ENCODE peak calls at places on chromosomes 7 and 10, in nine cellular contexts. K is right cardiac atrium; M is uterus; P is CD8-positive, alpha-beta memory T cell; E is AG04450; Z is dorsolateral prefrontal cortex; D is cardiac muscle cell; I is lung; F is upper lobe of left lung. G is an unnamed sample.

GRCh38 chr7:97422046-97422445 is 304.5 kb downstream of the SDHAF3 start:
- DNase-seq in K (no peak), M (no peak), P (no peak), E (no peak), Z (no peak), D (no peak), I (no peak), F (no peak), G (no peak)

GRCh38 chr7:47884675-47885074 is 63.6 kb downstream of the PKD1L1 start:
- DNase-seq in K (no peak), M (no peak), P (no peak), E (no peak), Z (no peak), D (no peak), I (no peak), F (no peak), G (no peak)

GRCh38 chr7:116708861-116709260 is 36.9 kb downstream of the MET start:
- DNase-seq in K (no peak), M (no peak), P (no peak), E (no peak), Z (no peak), D (no peak), I (no peak), F (no peak), G (no peak)

GRCh38 chr7:44705434-44705833 is 43.2 kb upstream of the ZMIZ2 start:
- DNase-seq in K (no peak), M (no peak), P (no peak), E (no peak), Z (no peak), D (no peak), I (no peak), F (no peak), G (no peak)

GRCh38 chr7:5549096-5549896 is 125.7 kb upstream of the TNRC18 start:
- DNase-seq in K (peak), M (no peak), P (no peak), E (no peak), Z (no peak), D (peak), I (peak), F (peak), G (no peak)

GRCh38 chr7:39504963-39505362 is 61.2 kb upstream of the YAE1 start:
- DNase-seq in K (no peak), M (no peak), P (no peak), E (no peak), Z (no peak), D (peak), I (no peak), F (no peak), G (peak)

GRCh38 chr7:154914580-154915380 is 88.1 kb downstream of the PAXIP1 start:
- DNase-seq in K (peak), M (no peak), P (no peak), E (no peak), Z (no peak), D (no peak), I (no peak), F (no peak), G (no peak)

GRCh38 chr7:157404845-157405481 is 68.2 kb downstream of the DNAJB6 start:
- DNase-seq in K (peak), M (peak), P (no peak), E (peak), Z (no peak), D (peak), I (no peak), F (no peak), G (no peak)

GRCh38 chr10:118256825-118257570 is 85.1 kb downstream of the FAM204A start:
- DNase-seq in K (no peak), M (no peak), P (no peak), E (no peak), Z (no peak), D (no peak), I (no peak), F (no peak), G (no peak)

GRCh38 chr10:113562108-113562507 is 9.3 kb downstream of the HABP2 start:
- DNase-seq in K (no peak), M (no peak), P (no peak), E (no peak), Z (no peak), D (no peak), I (no peak), F (no peak), G (no peak)

GRCh38 chr10:109915566-109915965 is 7.7 kb downstream of the XPNPEP1 start:
- DNase-seq in K (no peak), M (no peak), P (no peak), E (no peak), Z (no peak), D (no peak), I (no peak), F (no peak), G (no peak)
- H3K27ac ChIP-seq in K (no peak), M (peak), P (peak), E (no peak), Z (no peak), D (no peak), I (no peak), F (no peak), G (no peak)

GRCh38 chr10:130875897-130876472 is 435.5 kb downstream of the TCERG1L start:
- DNase-seq in K (no peak), M (no peak), P (no peak), E (no peak), Z (no peak), D (no peak), I (no peak), F (peak), G (no peak)

GRCh38 chr10:130877131-130877530 is 434.4 kb downstream of the TCERG1L start:
- DNase-seq in K (no peak), M (no peak), P (no peak), E (no peak), Z (no peak), D (no peak), I (no peak), F (no peak), G (peak)

GRCh38 chr10:130875116-130875515 is 436.4 kb downstream of the TCERG1L start:
- DNase-seq in K (no peak), M (no peak), P (no peak), E (no peak), Z (no peak), D (no peak), I (no peak), F (no peak), G (no peak)

GRCh38 chr10:130871406-130871805 is 440.1 kb downstream of the TCERG1L start:
- DNase-seq in K (no peak), M (no peak), P (no peak), E (no peak), Z (no peak), D (no peak), I (no peak), F (no peak), G (no peak)

DNA sequence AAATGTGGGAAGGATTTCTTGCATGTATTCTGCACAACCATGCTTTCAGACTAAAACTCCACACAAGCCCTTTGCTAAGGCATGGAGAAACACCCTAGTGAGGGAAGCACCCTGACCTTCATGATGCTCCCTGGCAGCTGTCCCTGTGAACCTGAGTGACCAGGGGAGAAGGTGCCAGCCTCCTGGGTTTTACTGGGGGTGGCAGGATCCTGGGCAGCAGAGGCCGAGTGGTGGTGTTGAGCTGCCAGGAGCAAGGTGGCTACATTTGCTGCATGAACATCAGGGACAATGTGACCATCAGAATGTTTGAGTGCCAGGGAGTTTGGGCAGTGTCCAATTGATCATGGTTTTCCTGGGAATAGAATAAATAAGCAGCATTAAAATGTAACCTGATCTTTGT is 437.9 kb downstream of the TCERG1L start:
- DNase-seq in K (no peak), M (no peak), P (no peak), E (no peak), Z (no peak), D (no peak), I (no peak), F (no peak), G (no peak)
- H3K27ac ChIP-seq in K (no peak), M (no peak), P (no peak), E (no peak), Z (no peak), D (no peak), I (no peak), F (no peak), G (no peak)

DNA sequence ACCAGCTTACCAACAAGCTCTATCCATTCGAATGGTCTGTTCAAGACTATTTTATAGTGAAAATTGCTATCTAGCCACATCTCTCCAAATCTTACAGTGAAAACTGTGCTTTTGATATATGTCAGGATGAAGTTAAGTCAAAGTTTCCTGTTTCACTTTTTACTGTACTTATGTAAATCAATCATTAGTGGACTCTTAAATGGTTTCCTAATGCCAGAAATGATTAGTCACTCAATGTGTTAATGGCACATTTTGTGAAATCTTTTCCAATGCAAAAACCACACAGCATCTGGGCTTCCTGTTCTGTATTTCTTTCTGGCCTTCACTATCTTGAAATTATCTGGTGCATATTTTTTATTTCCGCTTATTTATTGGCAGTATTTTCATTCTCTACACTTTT is 87.3 kb upstream of the STEAP1B start:
- DNase-seq in K (no peak), M (no peak), P (no peak), E (no peak), Z (no peak), D (peak), I (no peak), F (no peak), G (no peak)
- H3K27ac ChIP-seq in K (no peak), M (no peak), P (no peak), E (no peak), Z (no peak), D (no peak), I (no peak), F (peak), G (no peak)

GRCh38 chr7:121797283-121798037 is 75.5 kb upstream of the PTPRZ1 start:
- DNase-seq in K (no peak), M (no peak), P (no peak), E (no peak), Z (peak), D (peak), I (no peak), F (no peak), G (no peak)
- H3K27ac ChIP-seq in K (no peak), M (no peak), P (no peak), E (no peak), Z (peak), D (no peak), I (no peak), F (no peak), G (no peak)

DNA sequence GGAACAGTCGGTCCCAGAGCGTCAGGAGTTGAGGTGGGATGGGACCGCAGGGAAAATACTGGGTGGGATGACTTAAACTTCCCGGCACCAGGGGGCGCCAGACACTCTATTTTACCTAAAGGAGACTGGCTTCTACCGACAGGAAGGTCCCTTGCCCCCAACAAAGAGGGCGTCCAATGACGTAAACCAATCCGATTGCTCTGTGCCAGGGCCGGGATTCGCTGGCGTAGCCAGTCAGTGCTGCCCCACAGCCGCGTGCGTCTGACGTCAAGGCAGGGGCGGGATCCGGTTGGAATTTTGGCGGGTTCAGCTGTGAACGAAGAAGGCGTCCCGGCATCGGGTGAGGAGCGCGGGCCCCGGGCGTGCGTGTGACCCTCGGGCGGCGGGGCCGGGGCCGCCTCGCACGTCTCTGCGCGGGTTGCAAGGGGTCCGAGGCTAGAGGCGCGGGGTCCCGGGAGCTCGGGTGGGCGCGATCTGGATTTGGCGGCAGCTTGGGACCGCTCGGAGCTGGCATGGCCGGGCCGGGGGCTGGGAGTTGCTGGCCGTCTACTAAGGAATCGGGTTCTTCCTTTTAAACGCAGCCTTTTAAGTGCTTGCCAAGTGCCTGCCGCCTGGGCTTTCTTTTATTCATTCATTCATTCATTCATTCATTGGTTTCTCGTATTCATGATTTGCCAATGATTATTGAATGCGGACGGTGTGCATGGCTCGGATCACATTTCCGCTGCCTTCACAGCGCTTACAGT is at the start of gene MCM10:
- DNase-seq in K (peak), M (peak), P (peak), E (peak), Z (peak), D (peak), I (peak), F (peak), G (peak)
- H3K27ac ChIP-seq in K (no peak), M (peak), P (peak), E (no peak), Z (no peak), D (no peak), I (no peak), F (peak), G (no peak)

DNA sequence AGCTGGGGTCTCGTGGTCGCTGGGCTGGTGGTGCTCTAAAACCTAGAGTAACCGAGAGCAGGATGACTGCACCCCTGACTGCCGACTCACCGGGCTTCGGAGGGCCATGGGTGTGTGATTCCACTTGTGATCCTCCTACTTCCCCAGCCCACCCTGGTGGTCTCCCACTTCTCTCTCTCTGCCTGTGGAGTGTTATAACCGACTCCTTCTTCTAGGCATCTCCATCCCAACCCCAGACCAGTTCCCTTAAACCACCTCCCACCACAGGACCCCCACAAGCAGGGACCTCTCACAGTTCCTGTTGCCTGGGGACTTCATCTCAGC is 52.4 kb downstream of the IKZF1 start:
- DNase-seq in K (no peak), M (no peak), P (no peak), E (no peak), Z (no peak), D (no peak), I (no peak), F (no peak), G (no peak)
- H3K27ac ChIP-seq in K (no peak), M (no peak), P (peak), E (no peak), Z (no peak), D (no peak), I (no peak), F (peak), G (no peak)

GRCh38 chr10:87659571-87660483 is at the start of gene PAPSS2:
- DNase-seq in K (peak), M (peak), P (no peak), E (no peak), Z (no peak), D (peak), I (peak), F (peak), G (peak)
- H3K27ac ChIP-seq in K (peak), M (peak), P (no peak), E (peak), Z (peak), D (no peak), I (peak), F (peak), G (peak)

DNA sequence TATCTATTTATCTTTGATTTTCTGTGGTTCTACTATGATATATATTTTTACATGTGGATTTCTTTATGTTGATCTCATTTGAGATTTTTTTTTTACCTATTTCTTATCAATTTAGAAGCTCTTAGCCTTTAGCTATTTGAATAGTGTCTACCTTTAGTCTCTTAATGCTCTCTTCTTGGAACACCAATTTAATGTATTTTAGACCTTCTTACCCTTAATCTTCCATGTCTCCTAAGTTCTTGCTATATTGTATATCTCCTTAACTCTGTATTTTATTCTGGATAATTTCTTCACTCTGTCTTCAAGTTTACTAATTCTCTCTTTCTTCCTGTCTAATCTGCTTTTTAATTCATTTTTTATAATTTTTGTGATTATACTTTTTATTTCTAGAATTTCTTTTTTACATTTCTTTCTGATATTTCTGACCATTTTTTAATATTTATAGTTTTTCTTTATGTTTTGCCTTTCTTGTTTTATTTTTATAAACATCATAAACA is 27.3 kb downstream of the CSTF2T start:
- DNase-seq in K (no peak), M (no peak), P (no peak), E (no peak), Z (no peak), D (no peak), I (no peak), F (no peak), G (no peak)
- H3K27ac ChIP-seq in K (no peak), M (no peak), P (no peak), E (no peak), Z (no peak), D (no peak), I (no peak), F (no peak), G (no peak)

GRCh38 chr10:15166325-15166724 is 2.2 kb downstream of the NMT2 start:
- DNase-seq in K (no peak), M (no peak), P (no peak), E (no peak), Z (no peak), D (peak), I (no peak), F (no peak), G (no peak)
- H3K27ac ChIP-seq in K (no peak), M (peak), P (no peak), E (no peak), Z (no peak), D (no peak), I (no peak), F (no peak), G (no peak)

G was measured in thyroid gland.